ENCODE peak calls at places on chromosomes 12 and 14, in seven cellular contexts. P is mesendoderm, V is IMR-90, H is trophoblast cell, B is mesenchymal stem cell, Y is H1, J is H9. L is an unnamed sample.
A peak's percentile ranks its signal among the peaks of the same experiment; 100 is the strongest.

GRCh38 chr12:104788848-104789271 is 169.2 kb downstream of the SLC41A2 start:
- DNase-seq in B (no peak), Y (peak; percentile 69), J (peak; percentile 88), P (peak; percentile 90), V (no peak), H (no peak), L (peak; percentile 23)

GRCh38 chr12:6224550-6224949 is 24.4 kb downstream of the CD9 start:
- DNase-seq in V (no peak), H (no peak), J (no peak), B (no peak), P (no peak), Y (no peak), L (no peak)

GRCh38 chr12:4143909-4144308 is 129.7 kb upstream of the CCND2 start:
- DNase-seq in B (no peak), Y (no peak), V (no peak), P (peak; percentile 35), H (no peak), J (no peak), L (no peak)

GRCh38 chr14:20427231-20428009 is 8.5 kb downstream of the KLHL33 start:
- DNase-seq in P (peak; percentile 69), J (no peak), H (no peak), B (peak; percentile 76), V (peak; percentile 71), Y (no peak), L (no peak)

GRCh38 chr12:113291586-113291985 is 43.3 kb downstream of the SLC8B1 start:
- DNase-seq in P (no peak), B (no peak), V (no peak), J (no peak), H (no peak), Y (no peak), L (no peak)

GRCh38 chr12:27709932-27710591 is 570 bp upstream of the MRPS35 start:
- DNase-seq in V (peak; percentile 61), Y (peak; percentile 47), B (no peak), J (no peak), H (peak; percentile 14), P (no peak), L (no peak)

GRCh38 chr12:26520154-26520553 is 312.8 kb downstream of the ITPR2 start:
- DNase-seq in H (no peak), Y (no peak), B (no peak), J (no peak), P (no peak), V (no peak), L (no peak)

GRCh38 chr12:91703884-91704283 is 441.8 kb downstream of the BTG1 start:
- DNase-seq in B (no peak), H (no peak), P (no peak), J (no peak), V (no peak), Y (no peak), L (no peak)

GRCh38 chr14:56660677-56661389 is 81.2 kb downstream of the TMEM260 start:
- DNase-seq in P (peak; percentile 20), V (no peak), H (no peak), J (no peak), B (no peak), Y (no peak), L (no peak)

GRCh38 chr12:108589028-108589839 is 8.7 kb downstream of the TMEM119 start:
- DNase-seq in H (no peak), Y (no peak), V (no peak), J (no peak), P (peak; percentile 37), B (no peak), L (no peak)

GRCh38 chr14:72443991-72444431 is 449.9 kb downstream of the DPF3 start:
- DNase-seq in H (no peak), V (no peak), P (no peak), J (no peak), B (no peak), Y (no peak), L (no peak)

GRCh38 chr12:53427905-53428594 is 4.4 kb downstream of the AMHR2 start:
- DNase-seq in H (peak; percentile 79), J (no peak), P (no peak), V (peak; percentile 97), B (peak; percentile 89), Y (no peak), L (no peak)

GRCh38 chr14:21924479-21924878 is 250.9 kb upstream of the OR4E1 start:
- DNase-seq in J (peak; percentile 46), V (no peak), H (no peak), Y (no peak), P (peak; percentile 50), B (no peak), L (no peak)

GRCh38 chr12:113086249-113087164 is 30.0 kb downstream of the DTX1 start:
- DNase-seq in H (no peak), B (no peak), V (no peak), J (no peak), Y (no peak), P (peak; percentile 26), L (no peak)

GRCh38 chr14:71289536-71289935 is 382.3 kb downstream of the PCNX1 start:
- DNase-seq in J (no peak), Y (no peak), V (no peak), B (no peak), H (peak; percentile 82), P (peak; percentile 31), L (no peak)

GRCh38 chr14:58297412-58297761 is 968 bp upstream of the ARID4A start:
- DNase-seq in J (no peak), V (no peak), H (peak; percentile 39), P (no peak), Y (no peak), B (peak; percentile 85), L (no peak)

GRCh38 chr12:96247567-96247962 is 53.4 kb downstream of the ELK3 start:
- DNase-seq in Y (no peak), V (peak; percentile 78), H (no peak), P (no peak), B (peak; percentile 51), J (no peak), L (no peak)

GRCh38 chr12:41067941-41068645 is 120.0 kb upstream of the PDZRN4 start:
- DNase-seq in H (no peak), V (no peak), Y (no peak), J (no peak), P (peak; percentile 58), B (no peak), L (no peak)

GRCh38 chr12:67302162-67302561 is 33.0 kb downstream of the CAND1 start:
- DNase-seq in P (no peak), Y (no peak), J (no peak), H (no peak), B (no peak), V (no peak), L (no peak)
- H3K18ac ChIP-seq in P (no peak overlapping the region), Y (no peak overlapping the region), J (no peak overlapping the region), H (no peak overlapping the region), B (no peak overlapping the region), V (no peak overlapping the region), L (no peak overlapping the region)

DNA sequence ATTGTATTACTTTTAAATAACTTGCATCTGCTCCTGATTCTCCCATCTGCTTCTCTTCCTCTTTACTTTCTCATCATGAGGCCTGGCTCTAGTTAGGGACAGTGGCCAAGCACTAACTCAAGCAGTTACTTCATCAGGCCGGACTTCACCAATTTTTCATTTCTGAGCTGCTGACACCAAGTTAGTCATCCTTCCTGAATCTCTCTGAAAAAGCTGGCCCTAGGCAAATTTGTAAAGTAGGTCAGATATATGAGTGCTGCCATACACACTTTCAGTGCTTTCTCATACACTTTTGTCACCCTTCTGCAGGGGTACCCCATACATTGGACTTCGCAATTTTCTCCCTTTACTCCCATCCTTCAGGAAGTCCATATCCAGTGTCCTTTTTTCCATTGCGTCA is 276.9 kb upstream of the TMPO start:
- DNase-seq in J (no peak), Y (no peak), H (no peak), V (peak; percentile 29), P (no peak), B (peak; percentile 37), L (no peak)
- H3K18ac ChIP-seq in J (no peak overlapping the region), Y (no peak overlapping the region), H (no peak overlapping the region), V (no peak overlapping the region), P (no peak overlapping the region), B (no peak overlapping the region), L (no peak overlapping the region)

DNA sequence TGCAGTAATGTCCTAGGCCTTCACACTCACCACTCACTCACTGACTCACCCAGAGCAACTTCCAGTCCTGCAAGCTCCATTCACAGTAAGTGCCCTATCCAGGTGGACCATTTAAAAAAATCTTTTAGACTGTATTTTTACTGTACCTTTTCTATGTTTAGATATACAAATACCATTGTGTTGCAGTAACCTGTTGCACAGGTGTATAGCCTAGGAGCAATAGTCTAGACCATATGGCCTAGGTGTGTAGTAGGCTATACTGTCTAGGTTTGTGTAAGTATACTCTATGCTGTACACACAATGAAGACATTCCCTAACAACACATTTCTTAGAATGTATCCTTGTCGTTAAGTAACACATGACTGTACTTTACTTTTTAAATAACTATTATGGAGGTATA is 17.2 kb downstream of the CYP46A1 start:
- DNase-seq in B (no peak), Y (no peak), P (no peak), J (no peak), H (no peak), V (no peak), L (no peak)
- H3K18ac ChIP-seq in B (no peak overlapping the region), Y (no peak overlapping the region), P (no peak overlapping the region), J (no peak overlapping the region), H (no peak overlapping the region), V (no peak overlapping the region), L (no peak overlapping the region)

GRCh38 chr14:87113286-87113685 is 879.7 kb downstream of the GALC start:
- DNase-seq in J (no peak), P (peak; percentile 33), B (no peak), V (no peak), Y (no peak), H (no peak), L (no peak)
- H3K18ac ChIP-seq in J (no peak overlapping the region), P (no peak overlapping the region), B (no peak overlapping the region), V (no peak overlapping the region), Y (no peak overlapping the region), H (no peak overlapping the region), L (no peak overlapping the region)

GRCh38 chr12:45217846-45218245 is 2.0 kb downstream of the ANO6 start:
- DNase-seq in Y (no peak), B (no peak), V (peak; percentile 12), H (no peak), J (no peak), P (no peak), L (no peak)

GRCh38 chr12:45223868-45224267 is 8.0 kb downstream of the ANO6 start:
- DNase-seq in V (no peak), J (no peak), Y (no peak), B (no peak), P (no peak), H (no peak), L (no peak)

GRCh38 chr12:45219621-45220020 is 3.7 kb downstream of the ANO6 start:
- DNase-seq in J (no peak), P (no peak), V (no peak), H (no peak), Y (no peak), B (no peak), L (no peak)

GRCh38 chr12:45220366-45220931 is 4.6 kb downstream of the ANO6 start:
- DNase-seq in H (peak; percentile 27), P (peak; percentile 62), J (no peak), V (no peak), Y (no peak), B (no peak), L (no peak)

GRCh38 chr12:45220961-45221360 is 5.1 kb downstream of the ANO6 start:
- DNase-seq in H (no peak), Y (no peak), J (no peak), B (no peak), P (no peak), V (no peak), L (no peak)
- H3K18ac ChIP-seq in H (no peak overlapping the region), Y (peak overlapping the region; percentile 72), J (no peak overlapping the region), B (no peak overlapping the region), P (peak overlapping the region; percentile 78), V (no peak overlapping the region), L (no peak overlapping the region)

GRCh38 chr12:2836004-2836403 is 1.2 kb upstream of the NRIP2 start:
- DNase-seq in J (no peak), V (no peak), Y (no peak), P (no peak), H (no peak), B (no peak), L (no peak)
- H3K18ac ChIP-seq in J (no peak overlapping the region), V (no peak overlapping the region), Y (no peak overlapping the region), P (no peak overlapping the region), H (no peak overlapping the region), B (no peak overlapping the region), L (no peak overlapping the region)